ENCODE peak calls at places on chromosomes 13 and 19, in eight cellular contexts. One of them, this sample, is unnamed.

GRCh38 chr13:113808058-113808834 is 49.2 kb downstream of the TMEM255B start:
- DNase-seq in occipital lobe: no peak
- DNase-seq in amniotic stem cell: no peak
- DNase-seq in CD8-positive, alpha-beta memory T cell: no peak
- DNase-seq in A673: no peak
- DNase-seq in cardiac muscle cell: no peak
- DNase-seq in stimulated activated CD4-positive, alpha-beta T cell treated with anti-CD3 and anti-CD28 coated beads, Interleukin-4, amount 100 ng/mL, for 48 hours: no peak
- DNase-seq in NCI-H1105: no peak
- DNase-seq in this sample: no peak

GRCh38 chr19:49327878-49328544 is 3.0 kb upstream of the SLC6A16 start:
- DNase-seq in stimulated activated CD4-positive, alpha-beta T cell treated with anti-CD3 and anti-CD28 coated beads, Interleukin-4, amount 100 ng/mL, for 48 hours: peak
- DNase-seq in amniotic stem cell: no peak
- DNase-seq in cardiac muscle cell: peak
- DNase-seq in A673: peak
- DNase-seq in NCI-H1105: no peak
- DNase-seq in occipital lobe: no peak
- DNase-seq in CD8-positive, alpha-beta memory T cell: no peak
- DNase-seq in this sample: no peak

GRCh38 chr13:35768551-35768950 is 292.1 kb upstream of the MAB21L1 start:
- DNase-seq in amniotic stem cell: peak
- DNase-seq in stimulated activated CD4-positive, alpha-beta T cell treated with anti-CD3 and anti-CD28 coated beads, Interleukin-4, amount 100 ng/mL, for 48 hours: no peak
- DNase-seq in A673: no peak
- DNase-seq in NCI-H1105: peak
- DNase-seq in CD8-positive, alpha-beta memory T cell: no peak
- DNase-seq in cardiac muscle cell: no peak
- DNase-seq in occipital lobe: no peak
- DNase-seq in this sample: no peak

GRCh38 chr13:98507060-98507797 is 69.7 kb downstream of the STK24 start:
- DNase-seq in amniotic stem cell: no peak
- DNase-seq in CD8-positive, alpha-beta memory T cell: no peak
- DNase-seq in A673: peak
- DNase-seq in cardiac muscle cell: peak
- DNase-seq in stimulated activated CD4-positive, alpha-beta T cell treated with anti-CD3 and anti-CD28 coated beads, Interleukin-4, amount 100 ng/mL, for 48 hours: no peak
- DNase-seq in occipital lobe: no peak
- DNase-seq in NCI-H1105: peak
- DNase-seq in this sample: no peak

GRCh38 chr13:94345374-94346195 is 133.9 kb downstream of the DCT start:
- DNase-seq in cardiac muscle cell: peak
- DNase-seq in CD8-positive, alpha-beta memory T cell: no peak
- DNase-seq in NCI-H1105: peak
- DNase-seq in amniotic stem cell: no peak
- DNase-seq in stimulated activated CD4-positive, alpha-beta T cell treated with anti-CD3 and anti-CD28 coated beads, Interleukin-4, amount 100 ng/mL, for 48 hours: no peak
- DNase-seq in A673: peak
- DNase-seq in occipital lobe: no peak
- DNase-seq in this sample: no peak

GRCh38 chr13:47025791-47026419 is 129.1 kb upstream of the HTR2A start:
- DNase-seq in stimulated activated CD4-positive, alpha-beta T cell treated with anti-CD3 and anti-CD28 coated beads, Interleukin-4, amount 100 ng/mL, for 48 hours: no peak
- DNase-seq in A673: no peak
- DNase-seq in NCI-H1105: no peak
- DNase-seq in occipital lobe: no peak
- DNase-seq in CD8-positive, alpha-beta memory T cell: no peak
- DNase-seq in amniotic stem cell: no peak
- DNase-seq in cardiac muscle cell: no peak
- DNase-seq in this sample: no peak

GRCh38 chr13:23621316-23621645 is 51.1 kb downstream of the TNFRSF19 start:
- DNase-seq in occipital lobe: no peak
- DNase-seq in A673: no peak
- DNase-seq in NCI-H1105: no peak
- DNase-seq in amniotic stem cell: no peak
- DNase-seq in CD8-positive, alpha-beta memory T cell: no peak
- DNase-seq in cardiac muscle cell: no peak
- DNase-seq in stimulated activated CD4-positive, alpha-beta T cell treated with anti-CD3 and anti-CD28 coated beads, Interleukin-4, amount 100 ng/mL, for 48 hours: peak
- DNase-seq in this sample: no peak

GRCh38 chr19:23762884-23763711 is 4.4 kb upstream of the ZNF681 start:
- DNase-seq in amniotic stem cell: no peak
- DNase-seq in NCI-H1105: peak
- DNase-seq in CD8-positive, alpha-beta memory T cell: peak
- DNase-seq in stimulated activated CD4-positive, alpha-beta T cell treated with anti-CD3 and anti-CD28 coated beads, Interleukin-4, amount 100 ng/mL, for 48 hours: peak
- DNase-seq in A673: no peak
- DNase-seq in cardiac muscle cell: peak
- DNase-seq in occipital lobe: peak
- DNase-seq in this sample: peak

GRCh38 chr19:52662631-52663030 is 24.5 kb upstream of the ZNF83 start:
- DNase-seq in CD8-positive, alpha-beta memory T cell: no peak
- DNase-seq in stimulated activated CD4-positive, alpha-beta T cell treated with anti-CD3 and anti-CD28 coated beads, Interleukin-4, amount 100 ng/mL, for 48 hours: no peak
- DNase-seq in cardiac muscle cell: no peak
- DNase-seq in NCI-H1105: no peak
- DNase-seq in amniotic stem cell: no peak
- DNase-seq in A673: no peak
- DNase-seq in occipital lobe: no peak
- DNase-seq in this sample: no peak

GRCh38 chr19:50383852-50384684 is at the start of gene POLD1:
- DNase-seq in NCI-H1105: peak
- DNase-seq in cardiac muscle cell: peak
- DNase-seq in amniotic stem cell: peak
- DNase-seq in stimulated activated CD4-positive, alpha-beta T cell treated with anti-CD3 and anti-CD28 coated beads, Interleukin-4, amount 100 ng/mL, for 48 hours: peak
- DNase-seq in A673: peak
- DNase-seq in occipital lobe: peak
- DNase-seq in CD8-positive, alpha-beta memory T cell: peak
- DNase-seq in this sample: peak

GRCh38 chr13:98252931-98253470 is 75.9 kb upstream of the RNF113B start:
- DNase-seq in stimulated activated CD4-positive, alpha-beta T cell treated with anti-CD3 and anti-CD28 coated beads, Interleukin-4, amount 100 ng/mL, for 48 hours: no peak
- DNase-seq in A673: peak
- DNase-seq in occipital lobe: no peak
- DNase-seq in NCI-H1105: no peak
- DNase-seq in CD8-positive, alpha-beta memory T cell: no peak
- DNase-seq in amniotic stem cell: no peak
- DNase-seq in cardiac muscle cell: no peak
- DNase-seq in this sample: no peak

GRCh38 chr13:27556109-27556508 is 64.2 kb downstream of the LNX2 start:
- DNase-seq in CD8-positive, alpha-beta memory T cell: no peak
- DNase-seq in stimulated activated CD4-positive, alpha-beta T cell treated with anti-CD3 and anti-CD28 coated beads, Interleukin-4, amount 100 ng/mL, for 48 hours: no peak
- DNase-seq in A673: no peak
- DNase-seq in occipital lobe: no peak
- DNase-seq in amniotic stem cell: peak
- DNase-seq in cardiac muscle cell: no peak
- DNase-seq in NCI-H1105: no peak
- DNase-seq in this sample: no peak

GRCh38 chr19:54456423-54457373 is 6.9 kb downstream of the LENG9 start:
- DNase-seq in A673: no peak
- DNase-seq in amniotic stem cell: no peak
- DNase-seq in cardiac muscle cell: no peak
- DNase-seq in occipital lobe: no peak
- DNase-seq in CD8-positive, alpha-beta memory T cell: no peak
- DNase-seq in stimulated activated CD4-positive, alpha-beta T cell treated with anti-CD3 and anti-CD28 coated beads, Interleukin-4, amount 100 ng/mL, for 48 hours: no peak
- DNase-seq in NCI-H1105: no peak
- DNase-seq in this sample: no peak

GRCh38 chr19:45522010-45522941 is 15.0 kb downstream of the VASP start:
- DNase-seq in CD8-positive, alpha-beta memory T cell: no peak
- DNase-seq in NCI-H1105: no peak
- DNase-seq in cardiac muscle cell: no peak
- DNase-seq in occipital lobe: no peak
- DNase-seq in amniotic stem cell: no peak
- DNase-seq in stimulated activated CD4-positive, alpha-beta T cell treated with anti-CD3 and anti-CD28 coated beads, Interleukin-4, amount 100 ng/mL, for 48 hours: no peak
- DNase-seq in A673: no peak
- DNase-seq in this sample: no peak

GRCh38 chr19:49421039-49421877 is 2.0 kb downstream of the PTH2 start:
- DNase-seq in cardiac muscle cell: peak
- DNase-seq in stimulated activated CD4-positive, alpha-beta T cell treated with anti-CD3 and anti-CD28 coated beads, Interleukin-4, amount 100 ng/mL, for 48 hours: peak
- DNase-seq in amniotic stem cell: no peak
- DNase-seq in CD8-positive, alpha-beta memory T cell: no peak
- DNase-seq in occipital lobe: peak
- DNase-seq in NCI-H1105: peak
- DNase-seq in A673: peak
- DNase-seq in this sample: peak

GRCh38 chr13:110306340-110306959 is 507 bp downstream of the COL4A1 start:
- DNase-seq in stimulated activated CD4-positive, alpha-beta T cell treated with anti-CD3 and anti-CD28 coated beads, Interleukin-4, amount 100 ng/mL, for 48 hours: no peak
- DNase-seq in cardiac muscle cell: peak
- DNase-seq in NCI-H1105: no peak
- DNase-seq in A673: peak
- DNase-seq in CD8-positive, alpha-beta memory T cell: no peak
- DNase-seq in occipital lobe: no peak
- DNase-seq in amniotic stem cell: no peak
- DNase-seq in this sample: no peak

This sample was measured in omental fat pad.